ENCODE peak calls at places on chromosomes 11 and 22, in six cellular contexts. H is CD8-positive, alpha-beta T cell; L is heart right ventricle; Y is left ventricle myocardium inferior; F is heart left ventricle; B is psoas muscle. M is an unnamed sample. For H3K4me1, the result is how much of the 10 kb centered on the place peaks cover.

GRCh38 chr11:67300756-67301312 is 2.5 kb upstream of the SSH3 start:
- DNase-seq in H (no peak), L (no peak), Y (no peak), F (peak), B (peak), M (no peak)

GRCh38 chr11:72352859-72353551 is 81.3 kb downstream of the CLPB start:
- DNase-seq in H (no peak), L (peak), Y (no peak), F (no peak), B (no peak), M (no peak)

GRCh38 chr11:13376402-13376801 is 86.6 kb downstream of the BTBD10 start:
- DNase-seq in H (no peak), L (no peak), Y (no peak), F (no peak), B (no peak), M (no peak)

GRCh38 chr22:25113316-25113721 is 86.3 kb upstream of the CRYBB3 start:
- DNase-seq in H (no peak), L (no peak), Y (no peak), F (no peak), B (peak), M (no peak)

GRCh38 chr11:33779849-33780528 is 5.7 kb upstream of the FBXO3 start:
- DNase-seq in H (no peak), L (no peak), Y (no peak), F (no peak), B (no peak), M (no peak)

GRCh38 chr11:2778630-2779498 is 79.1 kb upstream of the KCNQ1OT1 start:
- DNase-seq in H (no peak), L (peak), Y (peak), F (peak), B (peak), M (peak)

GRCh38 chr22:27105142-27106025 is 448.0 kb downstream of the MIAT start:
- DNase-seq in H (no peak), L (peak), Y (peak), F (peak), B (peak), M (peak)

GRCh38 chr11:97570636-97571035 is 1180.8 kb downstream of the JRKL start:
- DNase-seq in H (no peak), L (no peak), Y (no peak), F (no peak), B (no peak), M (no peak)

GRCh38 chr11:17405232-17406005 is 17.0 kb upstream of the KCNJ11 start:
- DNase-seq in H (no peak), L (peak), Y (peak), F (peak), B (peak), M (peak)

GRCh38 chr11:118957549-118957948 is 1.5 kb downstream of the UPK2 start:
- DNase-seq in H (no peak), L (no peak), Y (no peak), F (no peak), B (no peak), M (no peak)

GRCh38 chr11:97893612-97894011 is 1127.1 kb upstream of the CNTN5 start:
- DNase-seq in H (no peak), L (no peak), Y (no peak), F (no peak), B (no peak), M (no peak)

GRCh38 chr11:117464778-117465177 is 137.1 kb downstream of the CEP164 start:
- DNase-seq in H (no peak), L (no peak), Y (no peak), F (no peak), B (no peak), M (no peak)

GRCh38 chr11:94272738-94273313 is 31.6 kb upstream of the IZUMO1R start:
- DNase-seq in H (no peak), L (peak), Y (peak), F (peak), B (no peak), M (no peak)

GRCh38 chr11:35029979-35030378 is 109.0 kb upstream of the CD44 start:
- DNase-seq in H (no peak), L (no peak), Y (no peak), F (no peak), B (no peak), M (no peak)

GRCh38 chr22:39488563-39489083 is 13.5 kb upstream of the MIEF1 start:
- DNase-seq in H (no peak), L (no peak), Y (no peak), F (no peak), B (no peak), M (no peak)

GRCh38 chr11:66847461-66848232 is 4.4 kb downstream of the RCE1 start:
- DNase-seq in H (no peak), L (no peak), Y (no peak), F (no peak), B (no peak), M (no peak)

GRCh38 chr11:71210861-71211260 is 41.5 kb downstream of the SHANK2 start:
- DNase-seq in H (no peak), L (no peak), Y (no peak), F (no peak), B (no peak), M (no peak)

GRCh38 chr11:67269401-67270255 is 3.4 kb downstream of the GRK2 start:
- DNase-seq in H (no peak), L (no peak), Y (no peak), F (peak), B (no peak), M (no peak)

GRCh38 chr11:79950172-79950571 is 509.3 kb upstream of the TENM4 start:
- DNase-seq in H (no peak), L (no peak), Y (no peak), F (no peak), B (no peak), M (no peak)

GRCh38 chr11:68333176-68333575 is 20.8 kb downstream of the LRP5 start:
- DNase-seq in H (no peak), L (no peak), Y (no peak), F (no peak), B (no peak), M (no peak)
- H3K4me1 ChIP-seq in H (half or more), L (under half), Y (half or more), F (half or more), B (under half), M (under half)

GRCh38 chr11:44484211-44484610 is 81.3 kb upstream of the CD82 start:
- DNase-seq in H (no peak), L (peak), Y (no peak), F (no peak), B (no peak), M (no peak)
- TF ChIP-seq CTCF in H (no peak), L (peak), Y (peak), F (peak), B (peak), M (no peak)

GRCh38 chr22:37640591-37641250 is 1.3 kb downstream of the SH3BP1 start:
- DNase-seq in H (no peak), L (no peak), Y (no peak), F (no peak), B (no peak), M (no peak)

GRCh38 chr22:37643225-37643847 is 3.9 kb downstream of the SH3BP1 start:
- DNase-seq in H (peak), L (peak), Y (peak), F (peak), B (peak), M (no peak)

GRCh38 chr22:37639771-37640590 is 512 bp downstream of the SH3BP1 start:
- DNase-seq in H (no peak), L (no peak), Y (no peak), F (no peak), B (no peak), M (no peak)

GRCh38 chr22:37639070-37639760 is at the start of gene SH3BP1:
- DNase-seq in H (no peak), L (peak), Y (peak), F (peak), B (peak), M (no peak)

GRCh38 chr22:37641251-37641949 is 1.9 kb downstream of the SH3BP1 start:
- DNase-seq in H (no peak), L (no peak), Y (no peak), F (no peak), B (no peak), M (no peak)
- H3K4me1 ChIP-seq in H (half or more), L (under half), Y (under half), F (under half), B (under half), M (under half)

GRCh38 chr11:91513734-91514133 is 710.9 kb upstream of the FAT3 start:
- DNase-seq in H (no peak), L (no peak), Y (no peak), F (no peak), B (no peak), M (no peak)
- TF ChIP-seq CTCF in H (no peak), L (no peak), Y (peak), F (no peak), B (no peak), M (no peak)

GRCh38 chr22:23218053-23218866 is 38.0 kb downstream of the BCR start:
- DNase-seq in H (no peak), L (no peak), Y (peak), F (no peak), B (no peak), M (no peak)
- H3K4me1 ChIP-seq in H (half or more), L (under half), Y (half or more), F (half or more), B (under half), M (half or more)

DNA sequence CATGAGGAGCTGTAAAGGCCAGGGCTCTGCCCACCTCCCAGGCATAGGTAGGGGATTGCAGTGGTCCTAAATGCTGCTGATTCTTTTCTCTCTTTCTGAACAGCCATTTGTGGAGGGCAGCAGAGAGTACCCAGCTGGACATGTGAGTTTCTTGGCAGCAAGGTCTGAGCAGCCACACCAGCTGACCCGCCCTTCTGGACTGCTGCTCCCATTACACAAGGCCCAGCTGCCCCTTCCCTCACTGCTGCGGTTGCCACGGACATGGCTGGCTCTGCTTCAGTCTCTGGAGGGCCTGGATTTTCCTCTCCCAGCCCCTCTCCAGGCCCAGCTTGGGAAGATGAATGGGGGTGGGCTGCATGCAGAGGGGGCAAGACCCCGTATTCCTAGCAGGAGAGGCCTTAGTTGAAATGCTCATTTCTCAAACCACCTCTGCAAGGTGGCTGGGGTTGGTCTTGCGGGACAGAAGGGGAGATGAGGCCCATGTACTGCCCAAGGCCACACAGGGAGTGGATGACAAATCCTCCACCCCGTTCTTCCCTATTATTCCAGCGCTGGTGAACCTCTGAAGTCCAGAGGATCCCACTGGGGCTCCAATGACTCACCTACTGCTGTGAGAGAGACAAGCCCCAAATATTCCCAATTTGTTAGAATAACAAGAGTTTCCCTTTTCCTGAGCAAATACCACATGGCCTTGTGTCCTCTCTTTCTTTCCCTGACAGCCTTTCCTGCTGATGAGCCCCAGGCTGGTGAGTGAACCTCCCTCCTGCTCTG is 4.7 kb downstream of the LGALS12 start:
- DNase-seq in H (no peak), L (peak), Y (peak), F (peak), B (peak), M (no peak)
- TF ChIP-seq CTCF in H (no peak), L (no peak), Y (no peak), F (no peak), B (peak), M (no peak)

GRCh38 chr22:36922097-36922608 is 8.7 kb downstream of the CSF2RB start:
- DNase-seq in H (no peak), L (no peak), Y (no peak), F (no peak), B (no peak), M (peak)
- H3K4me1 ChIP-seq in H (under half), L (under half), Y (under half), F (under half), B (under half), M (under half)

DNA sequence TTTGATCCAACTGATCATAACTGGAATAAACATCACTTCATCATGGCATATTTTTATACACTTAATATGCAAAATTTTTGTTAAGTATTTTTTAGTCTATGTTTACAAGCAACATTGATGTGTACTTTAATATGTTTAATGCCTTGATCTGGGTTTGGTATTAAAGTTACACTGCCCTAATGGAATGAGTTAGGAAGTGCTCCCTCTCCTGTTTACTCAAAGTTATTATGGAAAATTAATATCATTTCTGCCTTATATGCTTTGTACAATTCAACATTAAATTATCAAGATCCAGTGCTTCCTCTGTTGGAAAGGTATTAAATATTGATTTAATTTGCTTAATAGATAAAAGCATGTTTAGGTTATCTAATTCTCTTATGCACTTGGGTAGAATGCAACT is 927.3 kb upstream of the RAG2 start:
- DNase-seq in H (no peak), L (no peak), Y (no peak), F (no peak), B (no peak), M (no peak)
- TF ChIP-seq CTCF in H (no peak), L (no peak), Y (no peak), F (no peak), B (no peak), M (no peak)

DNA sequence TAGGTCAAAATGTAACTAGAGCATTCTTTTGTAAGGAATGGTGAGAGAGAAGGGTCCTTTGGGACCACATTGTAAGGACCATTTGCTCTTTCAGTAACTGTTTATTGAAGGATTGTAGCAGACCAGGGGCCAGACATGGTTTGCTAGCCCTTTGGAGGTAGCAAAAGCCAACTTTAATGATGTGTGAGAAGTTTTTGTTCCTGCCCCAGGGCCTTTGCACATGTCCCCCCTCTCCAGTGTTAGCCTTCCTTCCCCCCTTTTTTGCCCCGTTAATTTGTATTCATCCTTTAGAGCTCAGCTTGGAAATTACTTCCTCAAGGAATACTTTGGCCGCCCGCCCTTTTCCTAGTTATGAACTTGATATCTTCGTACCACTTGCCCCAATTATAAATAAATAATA is 9.0 kb downstream of the LIMK2 start:
- DNase-seq in H (no peak), L (no peak), Y (no peak), F (no peak), B (no peak), M (no peak)
- H3K4me1 ChIP-seq in H (under half), L (under half), Y (half or more), F (under half), B (under half), M (under half)

DNA sequence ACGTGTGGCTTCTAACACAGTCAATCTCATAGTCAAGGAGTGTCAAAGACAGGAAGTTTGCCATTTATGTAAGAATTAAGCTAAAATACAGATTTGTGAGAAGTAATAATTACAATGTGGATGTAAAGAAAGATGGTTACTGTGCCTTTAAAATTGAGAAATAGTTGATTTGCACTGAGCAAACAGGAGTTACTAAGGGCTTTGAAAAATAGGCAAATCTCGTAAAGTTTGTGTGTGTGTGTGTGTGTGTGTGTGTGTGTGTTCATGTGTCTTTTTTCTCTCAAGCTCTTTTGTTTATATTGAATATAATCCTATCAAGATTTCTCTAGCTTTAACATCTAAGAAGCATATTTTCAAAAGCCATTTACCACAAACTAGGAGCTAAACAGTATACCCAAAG is 2284.5 kb downstream of the LRRC4C start:
- DNase-seq in H (no peak), L (no peak), Y (no peak), F (no peak), B (no peak), M (no peak)
- TF ChIP-seq CTCF in H (no peak), L (no peak), Y (no peak), F (no peak), B (no peak), M (no peak)

M was measured in ascending aorta.